ENCODE peak calls at places on chromosomes 6 and 20, in five cellular contexts. C is tibial artery; G is lower lobe of right lung; K is CD8-positive, alpha-beta memory T cell; V is adrenal gland. H is an unnamed sample.

GRCh38 chr6:132412656-132413500 is 11.6 kb upstream of the MOXD1 start:
- DNase-seq in C (no peak), G (no peak), K (no peak), V (no peak), H (no peak)

GRCh38 chr20:13029687-13030510 is 21.1 kb downstream of the SPTLC3 start:
- DNase-seq in C (no peak), G (no peak), K (no peak), V (peak), H (peak)

GRCh38 chr20:46242390-46242789 is 65.9 kb downstream of the CDH22 start:
- DNase-seq in C (no peak), G (no peak), K (no peak), V (no peak), H (no peak)

GRCh38 chr6:130148181-130148580 is 74.6 kb downstream of the SAMD3 start:
- DNase-seq in C (no peak), G (no peak), K (no peak), V (no peak), H (no peak)

GRCh38 chr6:11727995-11728961 is 50.3 kb downstream of the ADTRP start:
- DNase-seq in C (no peak), G (no peak), K (no peak), V (no peak), H (no peak)

GRCh38 chr6:39892490-39893129 is 41.7 kb downstream of the MOCS1 start:
- DNase-seq in C (peak), G (peak), K (no peak), V (peak), H (peak)

GRCh38 chr6:141677598-141678211 is 455.0 kb upstream of the GJE1 start:
- DNase-seq in C (no peak), G (no peak), K (no peak), V (no peak), H (no peak)

GRCh38 chr20:51750037-51750769 is 18.0 kb downstream of the ATP9A start:
- DNase-seq in C (peak), G (peak), K (no peak), V (peak), H (peak)

GRCh38 chr6:122947355-122947754 is 48.7 kb upstream of the CLVS2 start:
- DNase-seq in C (no peak), G (no peak), K (no peak), V (no peak), H (no peak)

GRCh38 chr6:149939909-149940672 is 1.7 kb upstream of the ULBP2 start:
- DNase-seq in C (no peak), G (no peak), K (no peak), V (peak), H (no peak)

GRCh38 chr20:4062721-4063606 is 47.6 kb upstream of the RNF24 start:
- DNase-seq in C (no peak), G (no peak), K (no peak), V (no peak), H (no peak)

GRCh38 chr20:4064118-4064962 is 49.0 kb upstream of the RNF24 start:
- DNase-seq in C (peak), G (peak), K (no peak), V (peak), H (peak)

GRCh38 chr20:4065405-4065841 is 50.1 kb upstream of the RNF24 start:
- DNase-seq in C (no peak), G (no peak), K (no peak), V (no peak), H (no peak)

GRCh38 chr20:4061989-4062388 is 46.6 kb upstream of the RNF24 start:
- DNase-seq in C (no peak), G (no peak), K (no peak), V (no peak), H (no peak)

DNA sequence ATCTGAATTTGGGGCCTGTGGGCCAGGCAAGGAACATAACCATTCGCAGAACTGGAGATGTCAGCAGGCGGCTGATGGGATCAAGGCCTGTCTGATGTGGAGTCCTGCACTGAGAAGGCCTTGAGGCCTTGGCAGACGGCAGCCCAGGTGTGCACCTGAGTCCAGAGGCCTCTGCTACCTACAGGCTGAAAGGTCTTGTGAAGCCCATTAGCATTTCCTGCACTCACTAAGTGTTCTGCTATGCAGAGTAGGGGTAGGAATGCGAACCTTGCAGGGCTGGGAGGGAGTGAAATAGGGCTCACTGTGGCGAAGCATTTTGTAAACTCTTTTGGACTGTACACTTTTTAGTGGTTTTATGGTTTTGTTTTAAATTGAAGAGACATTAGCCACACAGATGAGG is 48.3 kb upstream of the RNF24 start:
- DNase-seq in C (no peak), G (no peak), K (no peak), V (no peak), H (no peak)
- H3K27ac ChIP-seq in C (peak), G (peak), K (peak), V (no peak), H (peak)

GRCh38 chr20:62356143-62356947 is 10.8 kb downstream of the LAMA5 start:
- DNase-seq in C (no peak), G (no peak), K (no peak), V (no peak), H (no peak)
- H3K4me3 ChIP-seq in C (peak), G (peak), K (no peak), V (no peak), H (peak)

GRCh38 chr6:170291271-170292110 is 613 bp upstream of the DLL1 start:
- DNase-seq in C (peak), G (peak), K (peak), V (no peak), H (no peak)

GRCh38 chr6:170288091-170288631 is 2.7 kb downstream of the DLL1 start:
- DNase-seq in C (no peak), G (no peak), K (no peak), V (no peak), H (no peak)

GRCh38 chr6:170289108-170289931 is 1.6 kb downstream of the DLL1 start:
- DNase-seq in C (no peak), G (no peak), K (no peak), V (no peak), H (no peak)

GRCh38 chr6:170290306-170291128 is at the start of gene DLL1:
- DNase-seq in C (no peak), G (peak), K (no peak), V (peak), H (no peak)

GRCh38 chr6:170289971-170290305 is 940 bp downstream of the DLL1 start:
- DNase-seq in C (no peak), G (no peak), K (no peak), V (no peak), H (no peak)
- H3K27ac ChIP-seq in C (no peak), G (peak), K (no peak), V (no peak), H (no peak)

DNA sequence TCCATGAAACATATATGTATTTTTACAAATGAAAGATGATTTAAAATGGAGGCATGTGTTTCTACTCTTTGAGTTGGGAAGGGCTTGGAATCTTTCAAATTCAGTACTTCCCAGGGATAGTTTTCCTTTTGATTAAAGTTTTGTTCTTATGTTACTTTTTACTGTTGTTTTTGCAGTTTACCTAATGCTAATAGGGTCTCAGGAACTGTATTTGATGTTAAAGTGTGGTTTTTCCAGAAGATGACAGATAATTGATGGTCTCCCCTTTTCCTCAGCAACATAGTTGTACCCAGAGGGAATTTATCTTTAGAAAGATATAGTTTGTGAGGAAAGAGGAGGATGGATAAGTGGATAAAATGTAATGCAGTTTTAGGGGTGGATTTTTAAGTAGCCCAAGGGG is 42.1 kb downstream of the GNAS start:
- DNase-seq in C (no peak), G (no peak), K (no peak), V (no peak), H (no peak)
- H3K4me3 ChIP-seq in C (peak), G (peak), K (peak), V (no peak), H (peak)

DNA sequence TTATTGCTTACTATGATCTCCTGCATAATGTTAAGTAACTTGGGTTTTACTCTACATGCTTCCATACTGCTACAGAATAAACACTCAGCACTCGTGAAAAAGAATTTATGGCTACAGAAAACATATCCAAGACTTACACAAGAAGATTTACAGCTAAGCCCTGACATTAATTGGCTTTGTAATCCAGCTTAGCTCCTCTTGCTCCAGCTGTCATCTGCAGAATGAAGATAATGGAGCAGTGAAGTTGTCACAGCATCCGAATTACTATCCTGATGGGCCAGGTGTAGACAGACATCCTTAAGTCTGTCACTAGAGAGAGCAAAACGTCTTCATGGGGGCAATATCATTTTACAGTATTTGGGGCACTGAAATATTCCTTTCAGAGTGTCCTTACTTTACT is 155.3 kb downstream of the PRKN start:
- DNase-seq in C (no peak), G (no peak), K (no peak), V (no peak), H (no peak)
- H3K27ac ChIP-seq in C (no peak), G (no peak), K (no peak), V (no peak), H (no peak)

GRCh38 chr20:63941282-63942060 is 14.7 kb downstream of the UCKL1 start:
- DNase-seq in C (peak), G (peak), K (peak), V (peak), H (no peak)
- H3K4me3 ChIP-seq in C (no peak), G (peak), K (no peak), V (no peak), H (no peak)

DNA sequence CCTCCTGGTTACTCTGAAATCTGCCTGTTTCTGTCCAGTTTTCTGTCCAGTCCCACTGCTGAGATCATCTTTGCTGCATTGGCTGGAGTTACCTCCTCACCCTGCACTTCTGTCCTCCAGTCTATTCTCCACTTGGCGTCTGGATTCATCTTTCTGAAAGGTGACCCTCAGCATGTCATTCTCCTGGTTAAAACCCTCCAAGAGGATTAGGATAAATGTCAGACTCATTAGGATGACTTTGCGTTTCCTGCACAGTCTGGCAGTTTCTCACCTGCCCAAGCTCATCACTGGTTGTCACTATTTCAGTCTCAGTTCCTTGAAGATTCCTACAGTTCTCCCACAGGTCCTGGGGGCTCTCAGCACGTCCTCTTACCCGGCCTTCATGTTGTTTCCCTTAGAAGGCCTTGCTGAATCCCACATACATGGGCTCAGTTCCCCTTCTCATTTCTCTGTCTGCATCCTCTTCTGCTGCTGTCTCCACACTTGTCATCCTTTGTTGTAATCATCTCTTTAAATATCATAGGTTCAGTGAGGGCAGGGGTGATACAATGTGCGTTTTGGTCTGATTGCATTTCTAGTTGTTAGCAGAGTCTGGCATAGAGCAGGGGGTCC is 374.8 kb downstream of the QKI start:
- DNase-seq in C (no peak), G (no peak), K (no peak), V (no peak), H (no peak)
- H3K27ac ChIP-seq in C (no peak), G (no peak), K (no peak), V (no peak), H (no peak)

DNA sequence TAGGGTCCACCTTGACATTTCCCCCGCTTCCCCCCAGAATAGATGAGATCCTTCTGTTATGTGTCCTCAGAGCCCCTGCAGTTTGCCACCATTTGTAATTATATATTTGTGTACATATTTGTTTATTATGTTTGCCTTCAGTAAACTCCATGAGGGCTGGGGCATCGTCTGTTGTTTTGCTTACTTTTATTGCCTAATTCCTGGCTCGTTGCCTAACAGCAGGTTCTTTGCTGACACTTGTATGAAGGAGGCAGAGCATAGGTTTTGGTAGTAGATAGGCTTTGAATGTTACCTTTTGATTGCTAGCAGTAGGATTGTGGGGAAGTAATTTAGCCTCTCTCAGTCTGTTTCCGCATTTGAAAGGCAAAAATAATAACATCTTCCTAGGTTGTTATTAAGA is 9.9 kb downstream of the MAP3K4 start:
- DNase-seq in C (no peak), G (no peak), K (no peak), V (no peak), H (no peak)
- H3K4me3 ChIP-seq in C (no peak), G (no peak), K (no peak), V (no peak), H (no peak)

DNA sequence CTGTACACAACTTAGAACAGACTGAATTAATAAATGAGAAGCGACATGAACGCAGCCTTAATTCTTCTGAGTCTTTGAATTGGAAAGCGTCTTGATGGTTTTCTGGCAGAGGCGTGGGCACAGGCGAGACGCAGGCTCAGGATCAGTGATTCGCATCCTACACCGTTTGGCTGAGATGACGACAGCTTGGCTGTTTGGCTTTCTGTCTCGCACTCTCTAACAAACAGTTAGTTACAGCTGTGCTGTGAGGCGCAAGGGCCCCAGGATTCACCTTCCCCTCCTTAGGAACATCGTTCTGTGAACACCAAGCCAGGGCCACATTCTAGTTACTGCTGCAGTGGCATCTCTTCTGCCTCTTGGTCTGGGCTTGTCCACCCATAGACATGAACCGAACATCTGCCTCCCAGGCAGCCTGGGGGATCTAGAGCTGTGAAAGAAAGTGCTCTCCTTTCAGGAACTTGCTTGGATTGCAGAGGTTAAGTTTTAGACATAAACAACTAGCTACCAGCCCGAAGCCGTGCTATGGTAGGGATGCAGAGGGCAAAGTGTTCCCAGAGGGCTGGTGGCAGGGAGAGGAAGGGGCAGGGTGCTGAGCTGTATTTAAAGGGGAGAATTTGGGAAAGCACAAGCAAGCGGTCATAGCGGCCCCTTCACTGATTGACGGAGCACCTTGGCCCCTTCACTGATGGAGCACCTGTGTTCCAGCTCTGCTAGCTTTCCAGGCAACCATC is 49.6 kb downstream of the TCP11 start:
- DNase-seq in C (no peak), G (no peak), K (no peak), V (peak), H (no peak)
- H3K27ac ChIP-seq in C (peak), G (no peak), K (no peak), V (no peak), H (peak)

GRCh38 chr20:62220666-62221568 is 839 bp upstream of the HRH3 start:
- DNase-seq in C (no peak), G (no peak), K (no peak), V (no peak), H (no peak)
- H3K4me3 ChIP-seq in C (no peak), G (no peak), K (no peak), V (no peak), H (no peak)

H was measured in thoracic aorta.